ENCODE peak calls at places on chromosome 7, in four cellular contexts. One of them, this sample, is unnamed. For H3K27me3, the result is how much of the 10 kb centered on the place peaks cover.

GRCh38 chr7:299628-300027 is 9.7 kb downstream of the FOXL3 start:
- DNase-seq in BJ: no peak
- DNase-seq in brain microvascular endothelial cell: no peak
- DNase-seq in AG04450: no peak
- DNase-seq in this sample: no peak

GRCh38 chr7:129951076-129952011 is 1.4 kb downstream of the UBE2H start:
- DNase-seq in brain microvascular endothelial cell: peak
- DNase-seq in BJ: no peak
- DNase-seq in AG04450: no peak
- DNase-seq in this sample: no peak

GRCh38 chr7:69517985-69518731 is 80.1 kb upstream of the AUTS2 start:
- DNase-seq in BJ: no peak
- DNase-seq in AG04450: no peak
- DNase-seq in brain microvascular endothelial cell: no peak
- DNase-seq in this sample: no peak

GRCh38 chr7:42351313-42351935 is 114.4 kb upstream of the GLI3 start:
- DNase-seq in BJ: peak
- DNase-seq in AG04450: no peak
- DNase-seq in brain microvascular endothelial cell: no peak
- DNase-seq in this sample: no peak

GRCh38 chr7:69540275-69540674 is 58.0 kb upstream of the AUTS2 start:
- DNase-seq in AG04450: no peak
- DNase-seq in brain microvascular endothelial cell: no peak
- DNase-seq in BJ: no peak
- DNase-seq in this sample: no peak

GRCh38 chr7:129664029-129665012 is 52.8 kb downstream of the NRF1 start:
- DNase-seq in AG04450: peak
- DNase-seq in brain microvascular endothelial cell: peak
- DNase-seq in BJ: peak
- DNase-seq in this sample: no peak

GRCh38 chr7:98877146-98877545 is 1.2 kb upstream of the TRRAP start:
- DNase-seq in brain microvascular endothelial cell: no peak
- DNase-seq in AG04450: no peak
- DNase-seq in BJ: no peak
- DNase-seq in this sample: no peak

GRCh38 chr7:11130012-11130411 is 156.3 kb downstream of the PHF14 start:
- DNase-seq in brain microvascular endothelial cell: peak
- DNase-seq in AG04450: peak
- DNase-seq in BJ: peak
- DNase-seq in this sample: no peak

GRCh38 chr7:158910254-158911053 is 54.1 kb downstream of the DYNC2I1 start:
- DNase-seq in BJ: no peak
- DNase-seq in AG04450: no peak
- DNase-seq in brain microvascular endothelial cell: no peak
- DNase-seq in this sample: peak

GRCh38 chr7:368651-369475 is 78.9 kb downstream of the FOXL3 start:
- DNase-seq in BJ: no peak
- DNase-seq in AG04450: no peak
- DNase-seq in brain microvascular endothelial cell: no peak
- DNase-seq in this sample: peak

GRCh38 chr7:56083150-56083785 is 9.5 kb downstream of the PHKG1 start:
- DNase-seq in BJ: no peak
- DNase-seq in AG04450: no peak
- DNase-seq in brain microvascular endothelial cell: no peak
- DNase-seq in this sample: no peak

GRCh38 chr7:12921751-12922345 is 234.4 kb downstream of the ARL4A start:
- DNase-seq in BJ: no peak
- DNase-seq in AG04450: no peak
- DNase-seq in brain microvascular endothelial cell: no peak
- DNase-seq in this sample: no peak

GRCh38 chr7:110373514-110374258 is 717.2 kb upstream of the LRRN3 start:
- DNase-seq in AG04450: peak
- DNase-seq in BJ: no peak
- DNase-seq in brain microvascular endothelial cell: no peak
- DNase-seq in this sample: no peak

GRCh38 chr7:3381073-3381685 is 80.1 kb downstream of the SDK1 start:
- DNase-seq in brain microvascular endothelial cell: no peak
- DNase-seq in AG04450: no peak
- DNase-seq in BJ: no peak
- DNase-seq in this sample: no peak

GRCh38 chr7:105920766-105921165 is 42.3 kb upstream of the CDHR3 start:
- DNase-seq in AG04450: no peak
- DNase-seq in BJ: no peak
- DNase-seq in brain microvascular endothelial cell: peak
- DNase-seq in this sample: no peak

GRCh38 chr7:73899731-73900142 is 38.8 kb downstream of the TMEM270 start:
- DNase-seq in BJ: peak
- DNase-seq in brain microvascular endothelial cell: peak
- DNase-seq in AG04450: peak
- DNase-seq in this sample: no peak

GRCh38 chr7:72753781-72754180 is 74.2 kb downstream of the TYW1B start:
- DNase-seq in brain microvascular endothelial cell: no peak
- DNase-seq in BJ: no peak
- DNase-seq in AG04450: no peak
- DNase-seq in this sample: no peak

GRCh38 chr7:23287612-23288011 is 11.5 kb upstream of the MALSU1 start:
- DNase-seq in brain microvascular endothelial cell: no peak
- DNase-seq in AG04450: no peak
- DNase-seq in BJ: no peak
- DNase-seq in this sample: no peak

GRCh38 chr7:34747842-34748241 is 89.8 kb downstream of the NPSR1 start:
- DNase-seq in AG04450: no peak
- DNase-seq in BJ: no peak
- DNase-seq in brain microvascular endothelial cell: no peak
- DNase-seq in this sample: no peak

GRCh38 chr7:18399624-18400235 is 95.8 kb upstream of the HDAC9 start:
- DNase-seq in BJ: no peak
- DNase-seq in AG04450: no peak
- DNase-seq in brain microvascular endothelial cell: no peak
- DNase-seq in this sample: no peak

GRCh38 chr7:35691827-35692307 is 3.1 kb downstream of the HERPUD2 start:
- DNase-seq in brain microvascular endothelial cell: no peak
- DNase-seq in BJ: no peak
- DNase-seq in AG04450: no peak
- DNase-seq in this sample: no peak

GRCh38 chr7:74051193-74051592 is 23.2 kb downstream of the ELN start:
- DNase-seq in AG04450: no peak
- DNase-seq in BJ: no peak
- DNase-seq in brain microvascular endothelial cell: no peak
- DNase-seq in this sample: peak

GRCh38 chr7:20158684-20159083 is 58.5 kb downstream of the MACC1 start:
- DNase-seq in BJ: no peak
- DNase-seq in brain microvascular endothelial cell: no peak
- DNase-seq in AG04450: no peak
- DNase-seq in this sample: no peak

GRCh38 chr7:703049-703448 is 23.4 kb upstream of the DNAAF5 start:
- DNase-seq in brain microvascular endothelial cell: no peak
- DNase-seq in AG04450: no peak
- DNase-seq in BJ: no peak
- DNase-seq in this sample: no peak

GRCh38 chr7:139681463-139681755 is 96.4 kb downstream of the HIPK2 start:
- DNase-seq in brain microvascular endothelial cell: no peak
- DNase-seq in BJ: no peak
- DNase-seq in AG04450: no peak
- DNase-seq in this sample: no peak

GRCh38 chr7:134694299-134694698 is 47.6 kb downstream of the BPGM start:
- DNase-seq in AG04450: no peak
- DNase-seq in brain microvascular endothelial cell: no peak
- DNase-seq in BJ: no peak
- DNase-seq in this sample: no peak
- TF ChIP-seq CTCF in AG04450: peak
- TF ChIP-seq CTCF in brain microvascular endothelial cell: peak
- TF ChIP-seq CTCF in BJ: peak
- TF ChIP-seq CTCF in this sample: no peak

GRCh38 chr7:155143381-155143780 is 73.3 kb downstream of the HTR5A start:
- DNase-seq in brain microvascular endothelial cell: no peak
- DNase-seq in AG04450: no peak
- DNase-seq in BJ: no peak
- DNase-seq in this sample: no peak
- H3K27me3 ChIP-seq in brain microvascular endothelial cell: under half
- H3K27me3 ChIP-seq in AG04450: under half
- H3K27me3 ChIP-seq in BJ: under half
- H3K27me3 ChIP-seq in this sample: under half

GRCh38 chr7:31373337-31374289 is 33.1 kb upstream of the NEUROD6 start:
- DNase-seq in BJ: no peak
- DNase-seq in brain microvascular endothelial cell: peak
- DNase-seq in AG04450: no peak
- DNase-seq in this sample: no peak
- TF ChIP-seq CTCF in BJ: peak
- TF ChIP-seq CTCF in brain microvascular endothelial cell: peak
- TF ChIP-seq CTCF in AG04450: peak
- TF ChIP-seq CTCF in this sample: peak

GRCh38 chr7:151018421-151019129 is 5.7 kb downstream of the ATG9B start:
- DNase-seq in AG04450: no peak
- DNase-seq in BJ: no peak
- DNase-seq in brain microvascular endothelial cell: no peak
- DNase-seq in this sample: no peak
- H3K27me3 ChIP-seq in AG04450: half or more
- H3K27me3 ChIP-seq in BJ: under half
- H3K27me3 ChIP-seq in brain microvascular endothelial cell: under half
- H3K27me3 ChIP-seq in this sample: under half

DNA sequence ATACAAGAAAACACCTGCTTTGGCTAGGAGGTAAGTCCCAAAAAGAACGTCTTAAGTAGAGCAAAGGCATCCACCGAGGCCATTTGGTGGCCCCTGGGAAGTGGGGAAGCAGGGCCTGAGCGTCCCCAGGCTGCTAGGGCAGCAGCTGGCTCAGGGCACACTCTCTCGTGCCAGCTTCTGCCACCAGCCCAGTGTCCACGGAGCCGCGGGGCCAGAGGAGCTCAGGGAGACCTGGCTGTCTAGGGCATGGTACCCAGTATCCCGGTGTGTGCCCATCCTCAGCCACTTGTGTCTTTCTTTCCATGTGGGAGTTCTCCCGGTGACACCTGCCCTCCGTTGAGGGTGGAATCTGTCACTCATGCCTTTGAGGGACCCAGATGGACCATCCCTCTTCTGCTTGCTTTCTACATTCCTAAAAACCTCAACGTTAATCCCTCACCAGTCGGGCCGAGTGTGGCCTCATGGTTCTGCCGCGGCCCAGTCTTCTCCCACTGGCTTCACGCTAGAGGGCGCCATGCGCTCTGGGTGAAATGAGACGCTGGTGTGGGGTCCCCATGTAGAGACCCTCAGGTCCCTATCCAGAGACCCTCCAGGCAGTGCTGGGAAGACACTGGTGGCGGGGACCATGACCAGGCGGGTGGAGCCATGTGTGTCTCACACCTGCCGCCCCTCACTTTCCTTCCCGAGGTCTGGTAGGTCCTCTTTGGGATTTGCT is 9.5 kb upstream of the AP5Z1 start:
- DNase-seq in BJ: no peak
- DNase-seq in brain microvascular endothelial cell: no peak
- DNase-seq in AG04450: no peak
- DNase-seq in this sample: no peak
- TF ChIP-seq CTCF in BJ: peak
- TF ChIP-seq CTCF in brain microvascular endothelial cell: peak
- TF ChIP-seq CTCF in AG04450: peak
- TF ChIP-seq CTCF in this sample: peak

GRCh38 chr7:97018775-97019535 is 5.7 kb downstream of the DLX5 start:
- DNase-seq in brain microvascular endothelial cell: no peak
- DNase-seq in BJ: no peak
- DNase-seq in AG04450: no peak
- DNase-seq in this sample: no peak

GRCh38 chr7:97019710-97020109 is 4.9 kb downstream of the DLX5 start:
- DNase-seq in BJ: no peak
- DNase-seq in AG04450: no peak
- DNase-seq in brain microvascular endothelial cell: no peak
- DNase-seq in this sample: no peak

GRCh38 chr7:97020601-97021442 is 3.8 kb downstream of the DLX5 start:
- DNase-seq in AG04450: no peak
- DNase-seq in BJ: no peak
- DNase-seq in brain microvascular endothelial cell: no peak
- DNase-seq in this sample: no peak

GRCh38 chr7:97022451-97023306 is 2.0 kb downstream of the DLX5 start:
- DNase-seq in brain microvascular endothelial cell: no peak
- DNase-seq in BJ: no peak
- DNase-seq in AG04450: no peak
- DNase-seq in this sample: no peak

DNA sequence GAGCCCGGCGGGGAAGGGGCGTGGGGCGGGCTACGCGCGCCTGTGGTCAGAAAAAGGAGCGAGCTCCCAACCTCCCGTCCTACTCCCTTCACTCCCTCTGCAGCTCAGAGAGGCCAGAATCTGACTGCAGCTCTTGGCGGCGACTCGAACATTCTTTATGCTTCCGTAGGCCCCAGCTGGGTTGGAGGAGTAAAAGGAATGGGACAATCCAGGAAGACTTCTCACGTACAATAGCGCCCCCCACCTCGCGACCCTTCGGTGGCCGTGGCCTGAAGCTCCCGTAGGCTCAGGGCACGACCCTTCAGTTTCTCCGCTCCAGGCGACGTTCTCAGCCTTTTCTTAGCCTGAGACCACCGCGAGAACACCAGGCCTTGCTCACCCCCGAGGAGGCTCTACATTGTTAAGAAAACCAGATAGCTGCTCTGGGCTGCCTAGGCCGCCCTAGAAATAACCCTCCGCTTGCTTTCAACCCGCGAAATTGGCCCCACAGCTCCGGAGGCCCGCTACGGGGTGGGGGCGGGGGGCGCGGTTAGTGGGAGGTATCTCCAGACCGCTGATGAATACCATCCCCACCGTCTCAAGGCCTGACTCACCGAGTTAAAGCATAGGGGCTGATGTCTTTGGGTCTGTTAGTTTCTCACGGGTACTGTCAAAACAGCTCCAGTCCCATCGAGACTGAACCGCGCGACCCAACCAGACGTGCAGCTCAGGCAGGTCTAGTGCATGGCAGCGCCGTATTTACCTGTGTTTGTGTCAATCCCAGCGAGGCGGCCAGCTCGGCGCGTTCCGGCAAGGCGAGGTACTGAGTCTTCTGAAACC is 3.0 kb downstream of the DLX5 start:
- DNase-seq in BJ: no peak
- DNase-seq in brain microvascular endothelial cell: no peak
- DNase-seq in AG04450: no peak
- DNase-seq in this sample: no peak
- H3K27me3 ChIP-seq in BJ: under half
- H3K27me3 ChIP-seq in brain microvascular endothelial cell: half or more
- H3K27me3 ChIP-seq in AG04450: half or more
- H3K27me3 ChIP-seq in this sample: half or more

DNA sequence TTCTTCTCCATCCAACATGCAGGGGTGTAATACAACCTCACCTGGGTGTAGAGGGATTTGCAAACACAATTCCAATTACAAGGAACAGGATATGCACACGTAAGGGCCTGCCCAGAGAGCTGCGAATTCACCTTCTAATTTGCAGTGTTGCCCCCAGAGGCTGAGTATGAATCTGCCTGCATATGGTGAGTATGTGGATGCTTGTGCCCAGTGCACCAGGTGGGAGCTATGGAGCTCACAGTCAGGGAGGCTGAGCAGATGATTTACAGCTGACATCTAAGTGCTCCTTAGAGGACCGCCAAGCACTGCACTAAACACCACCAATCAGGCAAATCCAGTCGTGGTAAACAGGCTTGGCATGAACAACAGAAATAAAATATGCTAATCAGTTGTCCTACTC is 132.0 kb downstream of the RELN start:
- DNase-seq in AG04450: no peak
- DNase-seq in BJ: no peak
- DNase-seq in brain microvascular endothelial cell: no peak
- DNase-seq in this sample: no peak
- TF ChIP-seq CTCF in AG04450: no peak
- TF ChIP-seq CTCF in BJ: no peak
- TF ChIP-seq CTCF in brain microvascular endothelial cell: no peak
- TF ChIP-seq CTCF in this sample: no peak

This sample was measured in lower lobe of right lung.